ENCODE peak calls at places on chromosomes 5 and 9, in five cellular contexts. K is T-helper 9 cell, Y is NCI-H1105, Z is GM06990, V is spleen. E is an unnamed sample.

GRCh38 chr5:173643964-173644363 is 27.5 kb upstream of the BOD1 start:
- DNase-seq in Z (peak), Y (peak), K (no peak), V (no peak), E (peak)

GRCh38 chr5:64158827-64159226 is 6.8 kb upstream of the RNF180 start:
- DNase-seq in V (no peak), Z (no peak), K (no peak), Y (no peak), E (no peak)

GRCh38 chr9:13915131-13915530 is 398.8 kb downstream of the NFIB start:
- DNase-seq in Y (no peak), K (no peak), Z (no peak), V (no peak), E (no peak)

GRCh38 chr5:138230261-138230660 is 17.1 kb upstream of the CDC23 start:
- DNase-seq in K (no peak), V (peak), Z (no peak), Y (no peak), E (no peak)

GRCh38 chr9:103731541-103731940 is 362.6 kb upstream of the SMC2 start:
- DNase-seq in V (no peak), K (no peak), Z (no peak), Y (no peak), E (no peak)

GRCh38 chr9:108547736-108548135 is 308.1 kb downstream of the ACTL7B start:
- DNase-seq in K (no peak), Z (no peak), V (no peak), Y (no peak), E (no peak)

GRCh38 chr5:97839338-97840081 is 656.5 kb upstream of the RIOK2 start:
- DNase-seq in K (no peak), Y (no peak), Z (no peak), V (no peak), E (no peak)

GRCh38 chr5:138408023-138408422 is 30.8 kb upstream of the REEP2 start:
- DNase-seq in K (no peak), Z (peak), Y (no peak), V (no peak), E (peak)

GRCh38 chr5:95620870-95621838 is 1.3 kb downstream of the GPR150 start:
- DNase-seq in V (peak), Z (peak), K (peak), Y (peak), E (peak)

GRCh38 chr5:150782850-150783249 is 4.3 kb downstream of the SMIM3 start:
- DNase-seq in Z (no peak), K (no peak), V (no peak), Y (no peak), E (no peak)

GRCh38 chr9:116715751-116716150 is 28.6 kb downstream of the TRIM32 start:
- DNase-seq in K (no peak), V (no peak), Z (no peak), Y (no peak), E (no peak)

GRCh38 chr5:42301349-42301748 is 121.9 kb upstream of the GHR start:
- DNase-seq in V (no peak), Y (no peak), Z (no peak), K (no peak), E (no peak)

GRCh38 chr5:65774346-65774745 is 52.3 kb downstream of the NLN start:
- DNase-seq in K (no peak), V (no peak), Z (no peak), Y (no peak), E (peak)

GRCh38 chr9:70031141-70031545 is 12.5 kb upstream of the MAMDC2 start:
- DNase-seq in K (no peak), Z (no peak), Y (no peak), V (no peak), E (no peak)

GRCh38 chr5:172283020-172283861 is at the start of gene UBTD2:
- DNase-seq in K (peak), Y (no peak), V (peak), Z (peak), E (peak)

GRCh38 chr5:144577676-144578075 is 407.0 kb downstream of the KCTD16 start:
- DNase-seq in V (no peak), Z (no peak), K (no peak), Y (no peak), E (no peak)

GRCh38 chr9:134585746-134586706 is 55.6 kb upstream of the COL5A1 start:
- DNase-seq in Z (no peak), Y (no peak), V (no peak), K (no peak), E (no peak)

GRCh38 chr9:27407966-27408365 is 111.0 kb upstream of the EQTN start:
- DNase-seq in Y (no peak), Z (no peak), V (no peak), K (no peak), E (no peak)

GRCh38 chr9:130692365-130692764 is 1.2 kb upstream of the EXOSC2 start:
- DNase-seq in K (no peak), V (peak), Z (no peak), Y (no peak), E (no peak)

GRCh38 chr9:125763373-125763772 is 16.2 kb downstream of the PBX3 start:
- DNase-seq in V (no peak), Y (peak), Z (no peak), K (no peak), E (no peak)

GRCh38 chr5:61837788-61838187 is 468.2 kb upstream of the KIF2A start:
- DNase-seq in Z (no peak), Y (no peak), K (no peak), V (no peak), E (no peak)

GRCh38 chr9:127279717-127280285 is 15.2 kb downstream of the GARNL3 start:
- DNase-seq in Z (no peak), K (no peak), Y (no peak), V (no peak), E (no peak)

GRCh38 chr5:149141224-149141956 is at the start of gene ABLIM3:
- DNase-seq in Z (peak), V (peak), Y (peak), K (peak), E (peak)

GRCh38 chr5:179901915-179902762 is 5.6 kb downstream of the TBC1D9B start:
- DNase-seq in V (no peak), Y (no peak), K (no peak), Z (no peak), E (no peak)

GRCh38 chr5:140202078-140202477 is 27.1 kb downstream of the CYSTM1 start:
- DNase-seq in Y (no peak), Z (no peak), V (no peak), K (no peak), E (no peak)

GRCh38 chr5:145463634-145464033 is 371.5 kb downstream of the PRELID2 start:
- DNase-seq in Z (no peak), V (no peak), K (no peak), Y (no peak), E (no peak)

GRCh38 chr5:73376618-73377170 is 71.9 kb downstream of the FOXD1 start:
- DNase-seq in Z (no peak), V (no peak), Y (no peak), K (no peak), E (no peak)